ENCODE peak calls at places on chromosome 1, in eight cellular contexts. One of them, this sample, is unnamed.

GRCh38 chr1:184223216-184223615 is 163.6 kb upstream of the C1orf21 start:
- DNase-seq in naive thymus-derived CD8-positive, alpha-beta T cell: no peak
- DNase-seq in HEK293T: no peak
- DNase-seq in neuronal stem cell: no peak
- DNase-seq in SIG-M5: no peak
- DNase-seq in head of caudate nucleus: no peak
- DNase-seq in hippocampal formation: no peak
- DNase-seq in Calu3: peak; percentile 23
- DNase-seq in this sample: peak; percentile 28

GRCh38 chr1:204623365-204623893 is 62.1 kb downstream of the LRRN2 start:
- DNase-seq in naive thymus-derived CD8-positive, alpha-beta T cell: no peak
- DNase-seq in HEK293T: no peak
- DNase-seq in neuronal stem cell: peak; percentile 26
- DNase-seq in SIG-M5: no peak
- DNase-seq in head of caudate nucleus: peak; percentile 76
- DNase-seq in hippocampal formation: no peak
- DNase-seq in Calu3: peak; percentile 89
- DNase-seq in this sample: no peak

GRCh38 chr1:66262233-66262632 is 271.7 kb upstream of the SGIP1 start:
- DNase-seq in naive thymus-derived CD8-positive, alpha-beta T cell: no peak
- DNase-seq in HEK293T: no peak
- DNase-seq in neuronal stem cell: no peak
- DNase-seq in SIG-M5: no peak
- DNase-seq in head of caudate nucleus: no peak
- DNase-seq in hippocampal formation: no peak
- DNase-seq in Calu3: peak; percentile 24
- DNase-seq in this sample: no peak

GRCh38 chr1:162904023-162904422 is 43.0 kb upstream of the CCDC190 start:
- DNase-seq in naive thymus-derived CD8-positive, alpha-beta T cell: no peak
- DNase-seq in HEK293T: no peak
- DNase-seq in neuronal stem cell: no peak
- DNase-seq in SIG-M5: no peak
- DNase-seq in head of caudate nucleus: no peak
- DNase-seq in hippocampal formation: no peak
- DNase-seq in Calu3: no peak
- DNase-seq in this sample: no peak

GRCh38 chr1:63155437-63155836 is 166.9 kb upstream of the FOXD3 start:
- DNase-seq in naive thymus-derived CD8-positive, alpha-beta T cell: no peak
- DNase-seq in HEK293T: no peak
- DNase-seq in neuronal stem cell: no peak
- DNase-seq in SIG-M5: no peak
- DNase-seq in head of caudate nucleus: no peak
- DNase-seq in hippocampal formation: no peak
- DNase-seq in Calu3: no peak
- DNase-seq in this sample: no peak

GRCh38 chr1:54311506-54311905 is 94.7 kb downstream of the SSBP3 start:
- DNase-seq in naive thymus-derived CD8-positive, alpha-beta T cell: no peak
- DNase-seq in HEK293T: no peak
- DNase-seq in neuronal stem cell: no peak
- DNase-seq in SIG-M5: no peak
- DNase-seq in head of caudate nucleus: no peak
- DNase-seq in hippocampal formation: no peak
- DNase-seq in Calu3: no peak
- DNase-seq in this sample: no peak

GRCh38 chr1:70617728-70618127 is 206.7 kb downstream of the CTH start:
- DNase-seq in naive thymus-derived CD8-positive, alpha-beta T cell: no peak
- DNase-seq in HEK293T: no peak
- DNase-seq in neuronal stem cell: no peak
- DNase-seq in SIG-M5: no peak
- DNase-seq in head of caudate nucleus: no peak
- DNase-seq in hippocampal formation: no peak
- DNase-seq in Calu3: no peak
- DNase-seq in this sample: no peak

GRCh38 chr1:206002833-206003532 is at the start of gene RAB7B:
- DNase-seq in naive thymus-derived CD8-positive, alpha-beta T cell: no peak
- DNase-seq in HEK293T: no peak
- DNase-seq in neuronal stem cell: no peak
- DNase-seq in SIG-M5: no peak
- DNase-seq in head of caudate nucleus: peak; percentile 44
- DNase-seq in hippocampal formation: peak; percentile 21
- DNase-seq in Calu3: peak; percentile 60
- DNase-seq in this sample: peak; percentile 59

GRCh38 chr1:63883494-63884235 is 109.8 kb downstream of the ROR1 start:
- DNase-seq in naive thymus-derived CD8-positive, alpha-beta T cell: no peak
- DNase-seq in HEK293T: no peak
- DNase-seq in neuronal stem cell: no peak
- DNase-seq in SIG-M5: no peak
- DNase-seq in head of caudate nucleus: no peak
- DNase-seq in hippocampal formation: no peak
- DNase-seq in Calu3: no peak
- DNase-seq in this sample: no peak

GRCh38 chr1:202034683-202035462 is 24.5 kb downstream of the ELF3 start:
- DNase-seq in naive thymus-derived CD8-positive, alpha-beta T cell: no peak
- DNase-seq in HEK293T: peak; percentile 90
- DNase-seq in neuronal stem cell: no peak
- DNase-seq in SIG-M5: no peak
- DNase-seq in head of caudate nucleus: no peak
- DNase-seq in hippocampal formation: no peak
- DNase-seq in Calu3: peak; percentile 99
- DNase-seq in this sample: no peak

GRCh38 chr1:5992814-5993552 is 758 bp upstream of the NPHP4 start:
- DNase-seq in naive thymus-derived CD8-positive, alpha-beta T cell: peak; percentile 17
- DNase-seq in HEK293T: peak; percentile 49
- DNase-seq in neuronal stem cell: no peak
- DNase-seq in SIG-M5: no peak
- DNase-seq in head of caudate nucleus: no peak
- DNase-seq in hippocampal formation: no peak
- DNase-seq in Calu3: no peak
- DNase-seq in this sample: no peak

GRCh38 chr1:179591592-179592580 is at the start of gene TDRD5:
- DNase-seq in naive thymus-derived CD8-positive, alpha-beta T cell: no peak
- DNase-seq in HEK293T: no peak
- DNase-seq in neuronal stem cell: no peak
- DNase-seq in SIG-M5: no peak
- DNase-seq in head of caudate nucleus: peak; percentile 19
- DNase-seq in hippocampal formation: no peak
- DNase-seq in Calu3: peak; percentile 69
- DNase-seq in this sample: no peak

GRCh38 chr1:58047265-58047858 is 499.2 kb downstream of the OMA1 start:
- DNase-seq in naive thymus-derived CD8-positive, alpha-beta T cell: peak; percentile 11
- DNase-seq in HEK293T: peak; percentile 81
- DNase-seq in neuronal stem cell: no peak
- DNase-seq in SIG-M5: no peak
- DNase-seq in head of caudate nucleus: peak; percentile 27
- DNase-seq in hippocampal formation: no peak
- DNase-seq in Calu3: peak; percentile 53
- DNase-seq in this sample: no peak

GRCh38 chr1:181583598-181583997 is 100.3 kb downstream of the CACNA1E start:
- DNase-seq in naive thymus-derived CD8-positive, alpha-beta T cell: no peak
- DNase-seq in HEK293T: no peak
- DNase-seq in neuronal stem cell: no peak
- DNase-seq in SIG-M5: no peak
- DNase-seq in head of caudate nucleus: no peak
- DNase-seq in hippocampal formation: no peak
- DNase-seq in Calu3: peak; percentile 30
- DNase-seq in this sample: no peak

GRCh38 chr1:203325418-203326091 is 20.2 kb downstream of the BTG2 start:
- DNase-seq in naive thymus-derived CD8-positive, alpha-beta T cell: no peak
- DNase-seq in HEK293T: no peak
- DNase-seq in neuronal stem cell: no peak
- DNase-seq in SIG-M5: no peak
- DNase-seq in head of caudate nucleus: peak; percentile 68
- DNase-seq in hippocampal formation: peak; percentile 70
- DNase-seq in Calu3: no peak
- DNase-seq in this sample: peak; percentile 84

GRCh38 chr1:190320952-190321351 is 156.7 kb downstream of the BRINP3 start:
- DNase-seq in naive thymus-derived CD8-positive, alpha-beta T cell: no peak
- DNase-seq in HEK293T: peak; percentile 26
- DNase-seq in neuronal stem cell: peak; percentile 14
- DNase-seq in SIG-M5: no peak
- DNase-seq in head of caudate nucleus: no peak
- DNase-seq in hippocampal formation: no peak
- DNase-seq in Calu3: peak; percentile 53
- DNase-seq in this sample: peak; percentile 18

GRCh38 chr1:101996830-101997485 is at the start of gene OLFM3:
- DNase-seq in naive thymus-derived CD8-positive, alpha-beta T cell: no peak
- DNase-seq in HEK293T: peak; percentile 71
- DNase-seq in neuronal stem cell: peak; percentile 79
- DNase-seq in SIG-M5: no peak
- DNase-seq in head of caudate nucleus: peak; percentile 78
- DNase-seq in hippocampal formation: peak; percentile 4
- DNase-seq in Calu3: peak; percentile 22
- DNase-seq in this sample: peak; percentile 33